ENCODE peak calls at places on chromosomes 13 and 19, in six cellular contexts. One of them, this sample, is unnamed.

GRCh38 chr19:34034318-34034846 is 137.9 kb upstream of the LSM14A start:
- DNase-seq in glutamatergic neuron: no peak
- DNase-seq in activated CD8-positive, alpha-beta T cell treated with anti-CD3 and anti-CD28 coated beads, Interleukin-2, amount 10 ng/mL, durations not matched to agents 7 days and 5 days: no peak
- DNase-seq in amniotic stem cell: no peak
- DNase-seq in LHCN-M2: no peak
- DNase-seq in astrocyte of the hippocampus: no peak
- DNase-seq in this sample: no peak

GRCh38 chr19:38656171-38656981 is 8.9 kb downstream of the ACTN4 start:
- DNase-seq in glutamatergic neuron: no peak
- DNase-seq in amniotic stem cell: no peak
- DNase-seq in LHCN-M2: peak
- DNase-seq in activated CD8-positive, alpha-beta T cell treated with anti-CD3 and anti-CD28 coated beads, Interleukin-2, amount 10 ng/mL, durations not matched to agents 7 days and 5 days: peak
- DNase-seq in astrocyte of the hippocampus: peak
- DNase-seq in this sample: peak

GRCh38 chr13:113917523-113918371 is 53.9 kb upstream of the GAS6 start:
- DNase-seq in LHCN-M2: no peak
- DNase-seq in astrocyte of the hippocampus: no peak
- DNase-seq in activated CD8-positive, alpha-beta T cell treated with anti-CD3 and anti-CD28 coated beads, Interleukin-2, amount 10 ng/mL, durations not matched to agents 7 days and 5 days: no peak
- DNase-seq in glutamatergic neuron: no peak
- DNase-seq in amniotic stem cell: no peak
- DNase-seq in this sample: no peak

GRCh38 chr19:15367439-15367838 is 12.1 kb downstream of the AKAP8 start:
- DNase-seq in amniotic stem cell: no peak
- DNase-seq in LHCN-M2: no peak
- DNase-seq in glutamatergic neuron: no peak
- DNase-seq in activated CD8-positive, alpha-beta T cell treated with anti-CD3 and anti-CD28 coated beads, Interleukin-2, amount 10 ng/mL, durations not matched to agents 7 days and 5 days: no peak
- DNase-seq in astrocyte of the hippocampus: no peak
- DNase-seq in this sample: no peak

GRCh38 chr19:17103177-17103576 is 27.6 kb downstream of the MYO9B start:
- DNase-seq in astrocyte of the hippocampus: peak
- DNase-seq in activated CD8-positive, alpha-beta T cell treated with anti-CD3 and anti-CD28 coated beads, Interleukin-2, amount 10 ng/mL, durations not matched to agents 7 days and 5 days: peak
- DNase-seq in amniotic stem cell: no peak
- DNase-seq in LHCN-M2: peak
- DNase-seq in glutamatergic neuron: peak
- DNase-seq in this sample: peak

GRCh38 chr13:30963794-30964193 is 31.3 kb downstream of the TEX26 start:
- DNase-seq in activated CD8-positive, alpha-beta T cell treated with anti-CD3 and anti-CD28 coated beads, Interleukin-2, amount 10 ng/mL, durations not matched to agents 7 days and 5 days: no peak
- DNase-seq in astrocyte of the hippocampus: no peak
- DNase-seq in glutamatergic neuron: no peak
- DNase-seq in amniotic stem cell: no peak
- DNase-seq in LHCN-M2: peak
- DNase-seq in this sample: peak

GRCh38 chr13:45055198-45055901 is 65.0 kb upstream of the GTF2F2 start:
- DNase-seq in glutamatergic neuron: no peak
- DNase-seq in activated CD8-positive, alpha-beta T cell treated with anti-CD3 and anti-CD28 coated beads, Interleukin-2, amount 10 ng/mL, durations not matched to agents 7 days and 5 days: peak
- DNase-seq in amniotic stem cell: peak
- DNase-seq in astrocyte of the hippocampus: peak
- DNase-seq in LHCN-M2: peak
- DNase-seq in this sample: peak

GRCh38 chr19:27765912-27766725 is 1446.8 kb downstream of the UQCRFS1 start:
- DNase-seq in glutamatergic neuron: no peak
- DNase-seq in astrocyte of the hippocampus: no peak
- DNase-seq in activated CD8-positive, alpha-beta T cell treated with anti-CD3 and anti-CD28 coated beads, Interleukin-2, amount 10 ng/mL, durations not matched to agents 7 days and 5 days: peak
- DNase-seq in LHCN-M2: no peak
- DNase-seq in amniotic stem cell: no peak
- DNase-seq in this sample: no peak

GRCh38 chr19:35986664-35987570 is 8.1 kb upstream of the SDHAF1 start:
- DNase-seq in activated CD8-positive, alpha-beta T cell treated with anti-CD3 and anti-CD28 coated beads, Interleukin-2, amount 10 ng/mL, durations not matched to agents 7 days and 5 days: no peak
- DNase-seq in amniotic stem cell: no peak
- DNase-seq in glutamatergic neuron: peak
- DNase-seq in astrocyte of the hippocampus: peak
- DNase-seq in LHCN-M2: peak
- DNase-seq in this sample: no peak

GRCh38 chr19:38676023-38676877 is 28.8 kb downstream of the ACTN4 start:
- DNase-seq in glutamatergic neuron: no peak
- DNase-seq in astrocyte of the hippocampus: no peak
- DNase-seq in amniotic stem cell: no peak
- DNase-seq in LHCN-M2: peak
- DNase-seq in activated CD8-positive, alpha-beta T cell treated with anti-CD3 and anti-CD28 coated beads, Interleukin-2, amount 10 ng/mL, durations not matched to agents 7 days and 5 days: no peak
- DNase-seq in this sample: peak

GRCh38 chr19:6087074-6087506 is 23.2 kb downstream of the RFX2 start:
- DNase-seq in activated CD8-positive, alpha-beta T cell treated with anti-CD3 and anti-CD28 coated beads, Interleukin-2, amount 10 ng/mL, durations not matched to agents 7 days and 5 days: peak
- DNase-seq in astrocyte of the hippocampus: peak
- DNase-seq in glutamatergic neuron: peak
- DNase-seq in amniotic stem cell: no peak
- DNase-seq in LHCN-M2: no peak
- DNase-seq in this sample: no peak

GRCh38 chr19:46287585-46287984 is 9.3 kb upstream of the HIF3A start:
- DNase-seq in activated CD8-positive, alpha-beta T cell treated with anti-CD3 and anti-CD28 coated beads, Interleukin-2, amount 10 ng/mL, durations not matched to agents 7 days and 5 days: no peak
- DNase-seq in glutamatergic neuron: no peak
- DNase-seq in astrocyte of the hippocampus: no peak
- DNase-seq in amniotic stem cell: no peak
- DNase-seq in LHCN-M2: no peak
- DNase-seq in this sample: no peak

GRCh38 chr13:41848435-41849255 is 112.3 kb downstream of the VWA8 start:
- DNase-seq in glutamatergic neuron: no peak
- DNase-seq in astrocyte of the hippocampus: peak
- DNase-seq in activated CD8-positive, alpha-beta T cell treated with anti-CD3 and anti-CD28 coated beads, Interleukin-2, amount 10 ng/mL, durations not matched to agents 7 days and 5 days: no peak
- DNase-seq in LHCN-M2: peak
- DNase-seq in amniotic stem cell: no peak
- DNase-seq in this sample: no peak

GRCh38 chr19:38183227-38183914 is 40.7 kb downstream of the DPF1 start:
- DNase-seq in astrocyte of the hippocampus: peak
- DNase-seq in LHCN-M2: peak
- DNase-seq in amniotic stem cell: no peak
- DNase-seq in glutamatergic neuron: peak
- DNase-seq in activated CD8-positive, alpha-beta T cell treated with anti-CD3 and anti-CD28 coated beads, Interleukin-2, amount 10 ng/mL, durations not matched to agents 7 days and 5 days: no peak
- DNase-seq in this sample: no peak

GRCh38 chr13:50156140-50156539 is 140.9 kb downstream of the KCNRG start:
- DNase-seq in activated CD8-positive, alpha-beta T cell treated with anti-CD3 and anti-CD28 coated beads, Interleukin-2, amount 10 ng/mL, durations not matched to agents 7 days and 5 days: no peak
- DNase-seq in glutamatergic neuron: no peak
- DNase-seq in amniotic stem cell: peak
- DNase-seq in astrocyte of the hippocampus: peak
- DNase-seq in LHCN-M2: peak
- DNase-seq in this sample: peak